ENCODE peak calls at places on chromosomes 16 and 17, in six cellular contexts. T is body of pancreas, U is Caco-2, D is left lung, C is MM.1S, P is IMR-90. W is an unnamed sample.

GRCh38 chr17:66930933-66931332 is 33.6 kb upstream of the CACNG4 start:
- DNase-seq in D (no peak), U (peak), T (no peak), C (no peak), P (no peak), W (no peak)

GRCh38 chr16:51343411-51343810 is 192.3 kb upstream of the SALL1 start:
- DNase-seq in T (no peak), D (no peak), C (no peak), P (peak), U (no peak), W (no peak)

GRCh38 chr17:39001703-39002637 is 34.8 kb upstream of the FBXO47 start:
- DNase-seq in C (no peak), P (peak), D (peak), U (no peak), T (peak), W (no peak)

GRCh38 chr17:74339537-74340195 is 13.6 kb downstream of the KIF19 start:
- DNase-seq in D (no peak), U (no peak), C (no peak), P (no peak), T (no peak), W (no peak)

GRCh38 chr16:47577029-47577428 is 115.9 kb downstream of the PHKB start:
- DNase-seq in P (no peak), T (no peak), U (no peak), D (no peak), C (no peak), W (no peak)

GRCh38 chr17:35981908-35982330 is 622 bp upstream of the CCL16 start:
- DNase-seq in P (no peak), C (no peak), D (no peak), T (no peak), U (peak), W (no peak)

GRCh38 chr17:39178516-39178915 is 12.6 kb upstream of the ARL5C start:
- DNase-seq in T (no peak), P (no peak), D (no peak), U (no peak), C (no peak), W (no peak)

GRCh38 chr16:19005561-19006445 is 22.1 kb downstream of the TMC7 start:
- DNase-seq in D (no peak), P (peak), T (peak), U (no peak), C (no peak), W (no peak)

GRCh38 chr17:31415004-31415454 is 23.6 kb downstream of the RAB11FIP4 start:
- DNase-seq in T (no peak), C (no peak), D (no peak), U (no peak), P (no peak), W (no peak)

GRCh38 chr16:367333-367903 is 2.9 kb downstream of the MRPL28 start:
- DNase-seq in P (no peak), U (no peak), D (peak), T (no peak), C (no peak), W (no peak)

GRCh38 chr17:11797803-11798202 is 199.5 kb downstream of the ZNF18 start:
- DNase-seq in U (no peak), T (no peak), C (no peak), P (no peak), D (no peak), W (no peak)

GRCh38 chr16:85327731-85328664 is 215.7 kb upstream of the CIBAR2 start:
- DNase-seq in U (no peak), P (no peak), D (no peak), T (no peak), C (no peak), W (no peak)

GRCh38 chr17:42554250-42555121 is 1.8 kb downstream of the HSD17B1 start:
- DNase-seq in D (peak), T (peak), C (peak), P (peak), U (peak), W (no peak)

GRCh38 chr16:85232369-85233142 is 120.3 kb upstream of the CIBAR2 start:
- DNase-seq in U (no peak), C (no peak), T (no peak), P (no peak), D (no peak), W (no peak)

GRCh38 chr17:63491976-63492575 is 15.2 kb downstream of the ACE start:
- DNase-seq in C (no peak), D (no peak), U (no peak), T (no peak), P (no peak), W (no peak)

GRCh38 chr17:42289863-42290165 is 1.5 kb downstream of the STAT5A start:
- DNase-seq in T (no peak), D (no peak), C (no peak), U (no peak), P (no peak), W (no peak)

GRCh38 chr16:48434653-48435318 is 49.6 kb upstream of the SIAH1 start:
- DNase-seq in C (no peak), T (peak), P (peak), U (no peak), D (no peak), W (no peak)

GRCh38 chr17:62862251-62862650 is 54.1 kb upstream of the MARCHF10 start:
- DNase-seq in P (no peak), U (no peak), T (no peak), D (no peak), C (no peak), W (no peak)

GRCh38 chr16:66830422-66831404 is at the start of gene NAE1:
- DNase-seq in U (peak), P (peak), D (peak), C (peak), T (peak), W (peak)

GRCh38 chr17:80743181-80743771 is 198.6 kb downstream of the RPTOR start:
- DNase-seq in D (no peak), U (no peak), C (no peak), T (no peak), P (no peak), W (no peak)

GRCh38 chr16:2537451-2538379 is at the start of gene PDPK1:
- DNase-seq in D (peak), C (peak), T (peak), U (peak), P (peak), W (peak)

GRCh38 chr16:29192329-29193247 is 207.7 kb downstream of the LAT start:
- DNase-seq in C (no peak), T (no peak), D (no peak), P (no peak), U (peak), W (no peak)

GRCh38 chr17:37339321-37339720 is 36.5 kb upstream of the C17orf78 start:
- DNase-seq in D (no peak), U (no peak), T (no peak), P (no peak), C (no peak), W (no peak)

GRCh38 chr16:66479661-66480264 is 52.7 kb downstream of the BEAN1 start:
- DNase-seq in C (no peak), P (no peak), D (no peak), U (no peak), T (no peak), W (no peak)

GRCh38 chr17:71777048-71777638 is 343.7 kb upstream of the SOX9 start:
- DNase-seq in D (no peak), C (peak), U (no peak), P (no peak), T (no peak), W (no peak)

GRCh38 chr17:83055911-83056582 is 23.4 kb upstream of the METRNL start:
- DNase-seq in P (peak), U (no peak), D (no peak), T (no peak), C (no peak), W (peak)

GRCh38 chr17:76566613-76566943 is 19.1 kb downstream of the ST6GALNAC2 start:
- DNase-seq in D (no peak), C (no peak), U (no peak), T (no peak), P (no peak), W (no peak)

GRCh38 chr17:9389116-9389515 is 186.5 kb downstream of the STX8 start:
- DNase-seq in C (peak), D (no peak), T (peak), P (peak), U (no peak), W (no peak)

GRCh38 chr17:9307313-9307998 is 268.2 kb downstream of the STX8 start:
- DNase-seq in D (no peak), P (peak), C (no peak), T (no peak), U (peak), W (no peak)

GRCh38 chr17:73278465-73279453 is 17.1 kb upstream of the CPSF4L start:
- DNase-seq in U (no peak), T (peak), P (no peak), D (no peak), C (no peak), W (peak)

GRCh38 chr16:72819345-72819744 is 228.6 kb downstream of the ZFHX3 start:
- DNase-seq in D (no peak), C (no peak), U (no peak), T (no peak), P (peak), W (no peak)

GRCh38 chr16:1870365-1871082 is 1.4 kb downstream of the MEIOB start:
- DNase-seq in T (peak), C (no peak), U (no peak), P (peak), D (no peak), W (no peak)

GRCh38 chr17:6463616-6464445 is 19.6 kb downstream of the PIMREG start:
- DNase-seq in D (peak), U (no peak), T (no peak), P (no peak), C (no peak), W (no peak)

GRCh38 chr16:71853413-71853812 is 7.6 kb downstream of the ATXN1L start:
- DNase-seq in U (no peak), C (peak), D (no peak), P (no peak), T (peak), W (no peak)

GRCh38 chr16:30539000-30539964 is 4.6 kb upstream of the ZNF747 start:
- DNase-seq in T (no peak), C (no peak), P (no peak), D (peak), U (no peak), W (no peak)

GRCh38 chr16:12690024-12690423 is 113.7 kb downstream of the CPPED1 start:
- DNase-seq in C (no peak), P (no peak), D (no peak), T (no peak), U (no peak), W (no peak)

GRCh38 chr17:55769625-55770000 is 18.8 kb downstream of the PCTP start:
- DNase-seq in P (peak), D (no peak), T (peak), C (no peak), U (no peak), W (no peak)

GRCh38 chr16:2584742-2585650 is 47.2 kb downstream of the PDPK1 start:
- DNase-seq in P (peak), C (no peak), T (peak), D (peak), U (no peak), W (no peak)

GRCh38 chr17:40354191-40355122 is 10.1 kb downstream of the GJD3 start:
- DNase-seq in P (no peak), T (no peak), U (no peak), C (no peak), D (peak), W (no peak)

GRCh38 chr17:72602517-72603345 is 481.9 kb downstream of the SOX9 start:
- DNase-seq in U (no peak), T (peak), C (peak), D (peak), P (peak), W (no peak)

DNA sequence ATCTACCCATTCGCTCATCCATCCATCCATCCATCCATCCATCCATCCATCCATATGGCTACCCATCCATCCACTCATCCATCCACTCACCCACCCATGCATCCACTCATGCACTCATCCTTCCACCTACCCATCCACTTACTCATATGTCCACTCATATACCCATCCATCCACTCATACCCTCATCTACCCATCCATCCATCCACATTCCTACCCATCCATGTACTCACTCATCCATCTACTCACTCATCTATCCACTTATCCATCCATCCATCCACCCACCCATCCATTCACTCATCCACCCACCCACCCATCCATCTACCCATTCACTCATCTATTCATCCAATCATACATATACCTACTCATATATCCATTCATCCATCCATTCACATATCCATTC is 112.0 kb downstream of the RBFOX3 start:
- DNase-seq in D (no peak), U (no peak), C (no peak), P (no peak), T (no peak), W (no peak)
- H3K4me3 ChIP-seq in D (no peak), U (no peak), C (no peak), P (no peak), T (no peak), W (no peak)

DNA sequence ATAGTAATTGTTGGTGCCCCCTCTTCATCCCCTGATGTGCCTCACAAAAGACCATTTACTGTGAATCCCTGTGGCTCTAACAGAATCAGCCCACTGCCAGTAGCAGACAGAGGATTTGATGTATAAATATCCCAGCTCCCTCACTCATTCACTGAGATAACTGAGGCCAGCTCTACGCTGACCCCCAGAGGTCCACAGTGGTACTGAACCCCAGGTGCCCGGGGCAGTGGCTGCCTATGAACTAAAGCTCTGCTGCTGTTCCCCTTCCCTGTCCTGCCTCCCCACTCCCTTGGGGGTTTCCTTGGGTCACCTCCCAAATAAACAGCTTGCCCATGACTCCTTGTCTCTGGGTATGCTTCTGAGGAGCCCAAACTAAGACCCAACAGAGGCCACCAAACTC is 295.8 kb downstream of the FOXL1 start:
- DNase-seq in U (no peak), D (no peak), P (no peak), C (no peak), T (no peak), W (no peak)
- TF ChIP-seq CTCF in U (peak), D (peak), P (peak), C (peak), T (no peak), W (peak)

GRCh38 chr17:48998557-48999440 is 1.6 kb downstream of the IGF2BP1 start:
- DNase-seq in C (no peak), T (no peak), D (no peak), P (peak), U (no peak), W (no peak)
- H3K4me3 ChIP-seq in C (peak), T (no peak), D (no peak), P (peak), U (peak), W (no peak)

GRCh38 chr16:67865318-67865717 is 7.5 kb upstream of the EDC4 start:
- DNase-seq in T (peak), P (peak), C (peak), U (peak), D (no peak), W (no peak)
- TF ChIP-seq CTCF in T (peak), P (peak), C (peak), U (peak), D (peak), W (peak)

GRCh38 chr16:25395528-25395927 is 137.9 kb upstream of the ZKSCAN2 start:
- DNase-seq in P (no peak), T (no peak), U (no peak), C (no peak), D (no peak), W (no peak)
- H3K4me3 ChIP-seq in P (no peak), T (no peak), U (no peak), C (no peak), D (no peak), W (no peak)

DNA sequence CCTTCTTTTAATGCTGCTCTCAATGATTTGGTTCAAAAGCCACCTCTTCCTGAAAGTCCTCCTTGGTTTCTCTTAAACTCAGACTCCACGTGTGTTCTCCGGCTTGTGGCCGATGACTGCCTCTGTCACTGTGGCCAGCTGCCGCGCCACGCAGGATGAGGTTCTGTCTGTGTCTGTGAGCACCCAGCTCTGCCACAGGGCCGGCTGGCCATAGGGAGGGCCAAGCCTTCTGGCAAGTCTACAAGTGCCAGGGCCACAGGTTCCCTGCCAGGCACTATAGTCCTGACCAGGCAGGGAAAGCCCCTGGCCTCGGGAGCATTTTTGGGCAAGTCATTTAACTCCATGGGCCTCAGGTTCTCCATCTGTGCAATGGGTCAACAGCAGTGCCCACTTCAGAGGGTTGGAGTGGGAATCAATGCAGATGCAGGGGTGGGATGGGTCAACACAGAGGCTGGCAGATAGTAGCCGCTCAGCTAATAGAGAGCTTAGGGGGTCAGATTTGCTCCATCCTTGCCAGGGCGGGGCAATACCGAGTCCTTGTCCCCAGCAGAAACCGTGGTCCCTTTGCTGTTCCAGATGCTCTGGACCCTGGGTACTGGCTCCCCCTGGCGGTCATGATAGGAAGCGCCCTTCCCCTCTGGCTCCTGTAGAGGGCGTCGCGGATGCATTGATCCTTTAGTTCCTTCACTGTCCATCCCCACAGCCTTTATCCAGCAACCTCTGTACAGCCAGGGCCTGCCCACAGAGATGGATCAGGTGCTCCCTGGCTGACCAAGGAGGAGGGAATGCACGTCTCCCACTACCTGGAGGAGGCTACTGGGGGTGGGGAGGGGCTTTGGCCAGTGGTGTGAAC is 19.3 kb upstream of the ADGRG3 start:
- DNase-seq in T (peak), C (peak), P (peak), U (peak), D (peak), W (peak)
- TF ChIP-seq CTCF in T (peak), C (peak), P (peak), U (peak), D (peak), W (peak)

DNA sequence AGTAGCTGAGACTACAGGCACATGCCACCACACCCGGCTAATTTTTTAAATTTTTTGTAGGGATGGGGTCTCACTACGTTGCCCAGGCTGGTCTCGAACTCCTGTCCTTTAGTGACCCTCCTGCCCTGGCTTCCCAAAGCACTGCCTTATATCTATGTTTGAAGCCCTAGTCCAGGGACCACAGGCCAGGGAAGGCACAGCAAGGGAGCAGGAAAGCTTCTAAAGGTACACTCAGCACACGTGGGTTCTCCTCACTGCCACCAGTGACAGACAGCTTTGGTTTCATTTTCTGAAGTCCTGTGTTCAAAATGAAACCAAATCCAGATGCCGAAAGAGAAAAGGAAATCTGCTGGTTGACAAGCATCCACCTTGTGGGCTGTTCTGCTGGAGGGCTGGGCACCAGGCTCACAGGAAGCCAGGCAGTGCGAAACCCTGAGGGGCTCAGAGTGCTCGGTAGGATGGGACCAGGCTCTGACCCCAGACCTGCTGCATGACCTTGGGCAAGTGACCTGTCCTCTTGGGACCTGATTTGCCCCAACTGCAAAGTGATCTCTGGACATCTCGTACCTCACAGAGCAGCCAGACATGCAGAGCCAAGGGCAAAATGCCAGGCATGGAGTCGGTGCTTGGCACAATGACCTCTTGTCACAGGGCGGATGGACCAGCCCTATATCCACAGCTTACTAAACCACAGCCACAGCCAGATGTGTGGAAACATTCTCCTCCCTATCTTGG is 2.7 kb upstream of the SOCS1 start:
- DNase-seq in D (no peak), T (peak), U (no peak), P (no peak), C (peak), W (peak)
- H3K4me3 ChIP-seq in D (no peak), T (no peak), U (no peak), P (no peak), C (peak), W (no peak)

DNA sequence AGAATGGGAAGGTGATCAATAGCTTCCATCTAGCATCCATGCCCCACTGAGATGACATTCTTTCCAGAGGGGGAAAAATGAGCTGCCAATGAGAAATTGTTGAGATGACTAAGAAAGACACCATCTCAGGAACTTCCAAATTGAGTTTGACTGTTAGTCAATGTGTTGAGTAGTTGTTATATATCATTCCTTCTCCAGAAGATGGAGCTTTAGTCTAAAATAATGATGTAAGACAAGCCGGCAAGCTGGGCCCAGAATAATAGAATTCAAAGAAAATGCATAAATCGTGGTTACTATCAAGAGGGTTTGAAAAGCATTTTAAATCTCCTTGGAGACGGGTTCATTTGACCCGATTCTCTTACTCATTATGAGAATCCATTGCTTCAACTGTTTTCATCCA is 71.0 kb upstream of the ATF7IP2 start:
- DNase-seq in U (no peak), T (no peak), P (no peak), C (peak), D (no peak), W (no peak)
- TF ChIP-seq CTCF in U (peak), T (peak), P (no peak), C (peak), D (no peak), W (peak)

GRCh38 chr17:19579192-19579668 is 45.6 kb downstream of the SLC47A1 start:
- DNase-seq in P (no peak), T (no peak), D (no peak), U (no peak), C (no peak), W (no peak)
- H3K4me3 ChIP-seq in P (no peak), T (no peak), D (no peak), U (no peak), C (no peak), W (no peak)

W was measured in LNCaP clone FGC.